ENCODE peak calls at places on chromosomes 12 and 14, in eight cellular contexts. I, T, D, K, H, J, B and F are unnamed samples.

GRCh38 chr14:23610090-23610814 is 25.9 kb upstream of the DHRS2 start:
- DNase-seq in I (no peak), J (no peak), B (no peak), K (no peak), H (no peak), T (no peak), D (no peak), F (no peak)

GRCh38 chr14:35378638-35379568 is 25.6 kb downstream of the NFKBIA start:
- DNase-seq in T (no peak), H (no peak), J (no peak), D (no peak), B (no peak), I (no peak), K (no peak), F (no peak)

GRCh38 chr12:88958153-88958552 is 377.9 kb upstream of the KITLG start:
- DNase-seq in B (no peak), K (peak), T (no peak), H (no peak), J (peak), D (no peak), I (no peak), F (no peak)

GRCh38 chr12:51717325-51717925 is 126.4 kb downstream of the SCN8A start:
- DNase-seq in D (no peak), J (no peak), T (no peak), H (no peak), I (no peak), K (no peak), B (no peak), F (no peak)

GRCh38 chr14:67397536-67397935 is 14.4 kb downstream of the PLEK2 start:
- DNase-seq in K (no peak), J (no peak), D (no peak), I (no peak), B (no peak), H (no peak), T (no peak), F (no peak)

GRCh38 chr14:105602243-105602750 is 75.9 kb downstream of the TMEM121 start:
- DNase-seq in K (no peak), H (no peak), T (no peak), B (no peak), D (no peak), J (no peak), I (no peak), F (no peak)

GRCh38 chr12:78398750-78399149 is 465.8 kb upstream of the SYT1 start:
- DNase-seq in K (no peak), J (no peak), H (no peak), D (no peak), I (no peak), B (no peak), T (peak), F (peak)

GRCh38 chr12:113796086-113796827 is 169.9 kb downstream of the RBM19 start:
- DNase-seq in H (no peak), I (no peak), D (no peak), B (no peak), K (no peak), J (no peak), T (no peak), F (no peak)

GRCh38 chr14:72553161-72553560 is 340.7 kb downstream of the DPF3 start:
- DNase-seq in B (no peak), I (no peak), J (no peak), D (no peak), K (no peak), T (no peak), H (no peak), F (no peak)

GRCh38 chr12:25877446-25877845 is 81.0 kb upstream of the RASSF8 start:
- DNase-seq in I (no peak), D (no peak), B (no peak), T (no peak), K (no peak), H (no peak), J (no peak), F (no peak)

GRCh38 chr12:40012709-40013108 is 93.2 kb downstream of the SLC2A13 start:
- DNase-seq in D (no peak), B (no peak), K (no peak), T (no peak), I (no peak), H (no peak), J (no peak), F (peak)

GRCh38 chr12:47419500-47419899 is 286.3 kb downstream of the RPAP3 start:
- DNase-seq in H (no peak), J (no peak), I (no peak), K (no peak), D (no peak), T (no peak), B (no peak), F (peak)

GRCh38 chr12:50934981-50935807 is 17.1 kb upstream of the HIGD1C start:
- DNase-seq in J (no peak), H (no peak), T (no peak), K (no peak), I (peak), D (no peak), B (peak), F (no peak)

GRCh38 chr12:66916189-66916588 is 237.3 kb upstream of the GRIP1 start:
- DNase-seq in J (no peak), H (no peak), B (no peak), K (no peak), T (no peak), D (no peak), I (no peak), F (no peak)

GRCh38 chr14:104868060-104868740 is 3.1 kb downstream of the CEP170B start:
- DNase-seq in H (no peak), B (no peak), I (no peak), J (no peak), T (no peak), D (no peak), K (no peak), F (no peak)

GRCh38 chr12:56935157-56935556 is 949 bp upstream of the SDR9C7 start:
- DNase-seq in D (no peak), I (no peak), H (no peak), T (no peak), J (no peak), K (no peak), B (no peak), F (peak)

GRCh38 chr12:105229446-105229845 is 6.5 kb downstream of the APPL2 start:
- DNase-seq in H (no peak), I (no peak), B (no peak), K (no peak), T (no peak), D (no peak), J (no peak), F (no peak)

GRCh38 chr14:91409991-91410401 is 7.6 kb downstream of the CCDC88C start:
- DNase-seq in D (peak), K (no peak), J (no peak), H (peak), T (no peak), B (no peak), I (no peak), F (no peak)

GRCh38 chr12:71392521-71393145 is 47.0 kb upstream of the LGR5 start:
- DNase-seq in J (peak), I (peak), K (peak), T (peak), H (no peak), D (peak), B (peak), F (peak)

GRCh38 chr12:94276725-94277124 is 128.3 kb downstream of the PLXNC1 start:
- DNase-seq in D (no peak), I (no peak), K (no peak), H (no peak), B (no peak), J (no peak), T (no peak), F (no peak)

GRCh38 chr12:64670856-64671639 is 60.8 kb downstream of the RASSF3 start:
- DNase-seq in D (no peak), T (no peak), K (no peak), H (peak), J (no peak), I (peak), B (no peak), F (peak)

GRCh38 chr12:16669756-16670155 is 63.8 kb upstream of the LMO3 start:
- DNase-seq in J (no peak), H (no peak), D (no peak), T (no peak), B (no peak), I (no peak), K (no peak), F (no peak)

GRCh38 chr14:103584326-103584915 is 21.7 kb downstream of the COA8 start:
- DNase-seq in K (no peak), T (no peak), B (no peak), I (no peak), J (no peak), H (no peak), D (no peak), F (no peak)

GRCh38 chr14:75771614-75772013 is 110.6 kb downstream of the TTLL5 start:
- DNase-seq in D (no peak), T (no peak), K (no peak), B (no peak), H (no peak), J (no peak), I (no peak), F (no peak)

GRCh38 chr12:99453831-99454538 is 193.6 kb upstream of the GARIN6 start:
- DNase-seq in K (no peak), J (no peak), B (no peak), I (no peak), H (no peak), D (no peak), T (no peak), F (peak)

GRCh38 chr14:91292476-91292875 is 48.0 kb upstream of the GPR68 start:
- DNase-seq in H (no peak), D (no peak), T (no peak), I (no peak), B (no peak), K (no peak), J (no peak), F (no peak)

GRCh38 chr12:5756443-5756842 is 188.6 kb downstream of the ANO2 start:
- DNase-seq in T (no peak), I (no peak), H (no peak), J (no peak), D (no peak), B (no peak), K (no peak), F (no peak)

GRCh38 chr12:109795023-109795422 is 38.2 kb downstream of the TRPV4 start:
- DNase-seq in H (no peak), D (no peak), J (no peak), B (no peak), I (peak), T (no peak), K (no peak), F (peak)

GRCh38 chr12:57772429-57773322 is at the start of gene EEF1AKMT3:
- DNase-seq in B (no peak), J (no peak), T (no peak), I (peak), H (peak), K (no peak), D (no peak), F (peak)

GRCh38 chr14:99035712-99036593 is 236.0 kb downstream of the BCL11B start:
- DNase-seq in B (peak), K (no peak), D (no peak), I (peak), T (peak), H (no peak), J (peak), F (peak)

GRCh38 chr14:55425091-55425490 is 13.5 kb upstream of the ATG14 start:
- DNase-seq in T (no peak), J (no peak), K (no peak), I (no peak), B (no peak), H (no peak), D (no peak), F (no peak)

GRCh38 chr12:129558036-129558435 is 345.8 kb downstream of the TMEM132D start:
- DNase-seq in B (no peak), I (no peak), J (no peak), K (no peak), T (no peak), H (no peak), D (no peak), F (no peak)

GRCh38 chr14:90842726-90843125 is 26.5 kb upstream of the TTC7B start:
- DNase-seq in D (no peak), T (no peak), H (no peak), I (no peak), B (no peak), K (no peak), J (no peak), F (no peak)

GRCh38 chr12:116000252-116000651 is 277.2 kb downstream of the MED13L start:
- DNase-seq in D (no peak), I (no peak), K (no peak), B (no peak), T (no peak), J (no peak), H (no peak), F (no peak)

GRCh38 chr14:89625988-89626806 is 209.2 kb upstream of the FOXN3 start:
- DNase-seq in K (no peak), J (no peak), B (no peak), T (no peak), H (peak), I (no peak), D (no peak), F (peak)

GRCh38 chr14:69107407-69108003 is 45.4 kb downstream of the DCAF5 start:
- DNase-seq in I (peak), B (peak), K (peak), J (peak), T (peak), D (peak), H (peak), F (peak)

GRCh38 chr14:74527736-74528280 is 34.2 kb downstream of the ISCA2 start:
- DNase-seq in H (no peak), B (no peak), I (no peak), D (no peak), K (no peak), J (no peak), T (no peak), F (no peak)

GRCh38 chr12:49043856-49044258 is 16.7 kb downstream of the KMT2D start:
- DNase-seq in J (peak), D (peak), I (peak), H (peak), B (no peak), K (peak), T (no peak), F (peak)

GRCh38 chr14:71165121-71165574 is 257.9 kb downstream of the PCNX1 start:
- DNase-seq in J (no peak), I (peak), B (no peak), D (no peak), T (peak), H (no peak), K (no peak), F (peak)